ENCODE peak calls at places on chromosomes 4 and X, in nine cellular contexts. R is heart right ventricle, L is tibial nerve, A is tibial artery, N is lower leg skin, S is AG10803, D is breast epithelium, O is dorsolateral prefrontal cortex, Y is AG09309. T is an unnamed sample.

GRCh38 chr4:1240721-1241465 is 8.0 kb downstream of the CTBP1 start:
- DNase-seq in R (peak), L (peak), A (peak), N (no peak), S (no peak), D (no peak), O (no peak), Y (no peak), T (no peak)

GRCh38 chrX:38102240-38102639 is 95.9 kb downstream of the SYTL5 start:
- DNase-seq in R (no peak), L (no peak), A (no peak), N (no peak), S (no peak), D (no peak), O (no peak), Y (no peak), T (no peak)

GRCh38 chrX:3811331-3812311 is 98.2 kb upstream of the PRKX start:
- DNase-seq in R (peak), L (no peak), A (no peak), N (no peak), S (peak), D (no peak), O (peak), Y (no peak), T (peak)

GRCh38 chrX:153471663-153472280 is 1.4 kb upstream of the HAUS7 start:
- DNase-seq in R (no peak), L (no peak), A (no peak), N (no peak), S (peak), D (no peak), O (no peak), Y (no peak), T (peak)

GRCh38 chr4:144611850-144612249 is 34.1 kb upstream of the HHIP start:
- DNase-seq in R (no peak), L (no peak), A (no peak), N (no peak), S (peak), D (no peak), O (peak), Y (no peak), T (no peak)

GRCh38 chr4:152356428-152357034 is 179.4 kb downstream of the FBXW7 start:
- DNase-seq in R (no peak), L (no peak), A (no peak), N (no peak), S (peak), D (no peak), O (no peak), Y (no peak), T (no peak)

GRCh38 chr4:122668241-122668640 is 47.4 kb upstream of the IL21 start:
- DNase-seq in R (no peak), L (no peak), A (no peak), N (no peak), S (peak), D (no peak), O (no peak), Y (peak), T (peak)

GRCh38 chr4:13953083-13953482 is 325.6 kb upstream of the BOD1L1 start:
- DNase-seq in R (no peak), L (no peak), A (no peak), N (no peak), S (no peak), D (no peak), O (no peak), Y (no peak), T (no peak)

GRCh38 chrX:31796624-31797023 is 724.8 kb upstream of the FTHL17 start:
- DNase-seq in R (no peak), L (no peak), A (no peak), N (no peak), S (no peak), D (no peak), O (no peak), Y (no peak), T (no peak)

GRCh38 chr4:160450861-160451260 is 1348.0 kb downstream of the RAPGEF2 start:
- DNase-seq in R (no peak), L (no peak), A (no peak), N (no peak), S (no peak), D (no peak), O (no peak), Y (no peak), T (no peak)

GRCh38 chr4:10733016-10733415 is 48.4 kb upstream of the CLNK start:
- DNase-seq in R (no peak), L (no peak), A (no peak), N (no peak), S (no peak), D (no peak), O (no peak), Y (no peak), T (no peak)

GRCh38 chrX:151871244-151871643 is 41.4 kb upstream of the MAGEA4 start:
- DNase-seq in R (no peak), L (no peak), A (peak), N (no peak), S (peak), D (no peak), O (no peak), Y (peak), T (peak)

GRCh38 chr4:37244583-37245390 is at the start of gene NWD2:
- DNase-seq in R (no peak), L (no peak), A (no peak), N (no peak), S (no peak), D (no peak), O (no peak), Y (no peak), T (peak)

GRCh38 chrX:21996872-21997271 is 35.3 kb upstream of the PHEX start:
- DNase-seq in R (no peak), L (no peak), A (peak), N (peak), S (peak), D (no peak), O (no peak), Y (peak), T (peak)

GRCh38 chrX:140799216-140799615 is 89.7 kb downstream of the LINC00632 start:
- DNase-seq in R (no peak), L (no peak), A (no peak), N (no peak), S (no peak), D (no peak), O (no peak), Y (no peak), T (peak)

GRCh38 chr4:72629540-72629939 is 60.5 kb upstream of the ADAMTS3 start:
- DNase-seq in R (no peak), L (no peak), A (no peak), N (no peak), S (peak), D (no peak), O (no peak), Y (peak), T (peak)

GRCh38 chr4:100224160-100224559 is 33.9 kb upstream of the DDIT4L start:
- DNase-seq in R (no peak), L (no peak), A (no peak), N (no peak), S (no peak), D (no peak), O (no peak), Y (no peak), T (no peak)

GRCh38 chr4:2073808-2074481 is 14.8 kb downstream of the NAT8L start:
- DNase-seq in R (no peak), L (no peak), A (no peak), N (no peak), S (no peak), D (no peak), O (no peak), Y (no peak), T (no peak)

GRCh38 chr4:80073362-80074008 is 456 bp upstream of the ANTXR2 start:
- DNase-seq in R (no peak), L (no peak), A (no peak), N (no peak), S (no peak), D (no peak), O (no peak), Y (no peak), T (no peak)

GRCh38 chr4:61918507-61919462 is 718.7 kb downstream of the ADGRL3 start:
- DNase-seq in R (no peak), L (no peak), A (no peak), N (no peak), S (no peak), D (no peak), O (no peak), Y (no peak), T (no peak)

GRCh38 chrX:44971674-44972073 is 98.7 kb downstream of the KDM6A start:
- DNase-seq in R (no peak), L (no peak), A (no peak), N (no peak), S (no peak), D (no peak), O (no peak), Y (no peak), T (no peak)

GRCh38 chr4:119286377-119287002 is 35.4 kb downstream of the FABP2 start:
- DNase-seq in R (peak), L (no peak), A (no peak), N (no peak), S (peak), D (no peak), O (no peak), Y (peak), T (peak)

GRCh38 chrX:997631-998137 is 214.8 kb downstream of the CRLF2 start:
- DNase-seq in R (no peak), L (no peak), A (no peak), N (no peak), S (no peak), D (no peak), O (no peak), Y (no peak), T (no peak)

GRCh38 chr4:145041378-145041777 is 56.6 kb downstream of the ANAPC10 start:
- DNase-seq in R (no peak), L (peak), A (peak), N (no peak), S (no peak), D (no peak), O (peak), Y (no peak), T (no peak)

GRCh38 chrX:100596601-100597000 is 11.9 kb downstream of the TNMD start:
- DNase-seq in R (no peak), L (no peak), A (no peak), N (no peak), S (no peak), D (no peak), O (no peak), Y (no peak), T (no peak)

GRCh38 chr4:74447636-74448233 is 2.8 kb downstream of the AREG start:
- DNase-seq in R (no peak), L (no peak), A (no peak), N (no peak), S (no peak), D (no peak), O (no peak), Y (no peak), T (no peak)

GRCh38 chrX:2928583-2929434 is at the start of gene ARSD:
- DNase-seq in R (peak), L (peak), A (peak), N (peak), S (peak), D (peak), O (peak), Y (peak), T (peak)

DNA sequence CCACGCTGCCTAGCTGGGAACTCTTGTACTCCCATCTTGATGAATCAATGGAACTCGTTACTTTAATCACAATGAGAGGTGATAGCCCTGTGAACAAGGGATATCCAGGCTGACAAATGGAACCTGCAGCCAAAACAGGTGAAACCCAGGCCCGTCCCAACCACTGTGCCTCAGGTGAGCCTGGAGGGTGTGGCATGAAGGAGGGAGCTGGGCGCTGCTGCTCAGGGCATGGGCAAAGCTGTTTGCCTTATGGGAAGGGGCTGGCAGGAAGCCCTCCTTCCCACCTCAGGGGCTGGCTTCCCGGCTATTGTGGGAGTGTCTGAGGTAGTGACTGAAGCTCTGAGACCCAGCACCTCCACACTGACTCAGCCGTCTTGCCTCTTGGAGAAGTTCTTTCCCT is 209.4 kb upstream of the ATP6AP2 start:
- DNase-seq in R (no peak), L (no peak), A (no peak), N (no peak), S (no peak), D (no peak), O (no peak), Y (no peak), T (no peak)
- TF ChIP-seq CTCF in R (no peak), L (no peak), A (no peak), N (no peak), S (no peak), D (no peak), O (no peak), Y (no peak), T (no peak)

GRCh38 chrX:105820247-105820646 is 2.1 kb upstream of the NRK start:
- DNase-seq in R (no peak), L (no peak), A (no peak), N (no peak), S (no peak), D (no peak), O (no peak), Y (no peak), T (no peak)
- H3K4me3 ChIP-seq in R (no peak), L (no peak), A (no peak), N (no peak), S (no peak), D (no peak), O (no peak), Y (no peak), T (no peak)

GRCh38 chr4:153535735-153536494 is 69.8 kb downstream of the TMEM131L start:
- DNase-seq in R (no peak), L (no peak), A (no peak), N (no peak), S (peak), D (no peak), O (no peak), Y (no peak), T (no peak)
- TF ChIP-seq CTCF in R (no peak), L (no peak), A (no peak), N (no peak), S (peak), D (no peak), O (no peak), Y (no peak), T (peak)

GRCh38 chrX:116204947-116205346 is 34.4 kb downstream of the AGTR2 start:
- DNase-seq in R (no peak), L (no peak), A (no peak), N (no peak), S (peak), D (no peak), O (no peak), Y (no peak), T (peak)
- H3K4me3 ChIP-seq in R (no peak), L (no peak), A (no peak), N (no peak), S (no peak), D (no peak), O (no peak), Y (no peak), T (no peak)

GRCh38 chr4:34328939-34329338 is 1915.4 kb downstream of the ARAP2 start:
- DNase-seq in R (no peak), L (no peak), A (no peak), N (no peak), S (no peak), D (no peak), O (no peak), Y (no peak), T (no peak)

GRCh38 chr4:34318773-34319172 is 1925.5 kb downstream of the ARAP2 start:
- DNase-seq in R (no peak), L (no peak), A (no peak), N (no peak), S (no peak), D (no peak), O (no peak), Y (no peak), T (no peak)

DNA sequence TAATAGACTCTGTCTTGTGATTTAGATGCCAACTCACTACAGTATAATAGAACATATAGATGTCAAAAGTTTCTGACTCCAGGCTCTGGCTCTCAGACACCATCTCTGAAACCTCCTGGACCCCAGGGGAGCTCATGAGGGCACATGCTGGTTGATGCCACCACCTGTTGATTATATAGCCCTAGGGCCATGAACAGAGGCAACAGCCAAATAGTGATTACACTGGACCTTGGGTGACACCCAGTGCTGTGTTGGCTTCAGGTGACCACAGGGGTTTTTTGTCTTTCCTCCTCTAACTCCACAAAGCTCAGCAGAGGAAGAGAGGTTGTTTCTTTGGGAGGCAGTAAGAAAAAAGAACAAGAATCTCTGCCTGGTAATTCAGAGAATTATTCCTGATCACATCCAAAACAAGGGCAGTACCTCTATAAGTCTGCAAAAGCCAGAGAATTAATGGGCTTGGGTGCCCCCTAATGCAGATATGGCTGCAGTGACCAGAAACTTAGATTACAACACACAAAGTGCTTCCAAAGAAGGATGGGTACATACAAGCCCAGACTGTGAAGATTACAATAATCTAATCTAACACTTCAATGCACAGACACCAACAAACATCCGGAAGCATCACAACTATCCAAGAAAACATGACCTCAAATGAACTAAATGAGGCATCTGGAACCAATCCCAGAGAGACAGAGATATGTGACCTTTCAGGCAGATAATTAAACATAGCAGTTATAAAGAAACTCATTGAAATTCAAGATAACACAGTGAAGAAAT is 1920.6 kb downstream of the ARAP2 start:
- DNase-seq in R (no peak), L (no peak), A (no peak), N (no peak), S (peak), D (no peak), O (no peak), Y (no peak), T (peak)
- TF ChIP-seq CTCF in R (no peak), L (no peak), A (no peak), N (no peak), S (peak), D (no peak), O (no peak), Y (peak), T (peak)

DNA sequence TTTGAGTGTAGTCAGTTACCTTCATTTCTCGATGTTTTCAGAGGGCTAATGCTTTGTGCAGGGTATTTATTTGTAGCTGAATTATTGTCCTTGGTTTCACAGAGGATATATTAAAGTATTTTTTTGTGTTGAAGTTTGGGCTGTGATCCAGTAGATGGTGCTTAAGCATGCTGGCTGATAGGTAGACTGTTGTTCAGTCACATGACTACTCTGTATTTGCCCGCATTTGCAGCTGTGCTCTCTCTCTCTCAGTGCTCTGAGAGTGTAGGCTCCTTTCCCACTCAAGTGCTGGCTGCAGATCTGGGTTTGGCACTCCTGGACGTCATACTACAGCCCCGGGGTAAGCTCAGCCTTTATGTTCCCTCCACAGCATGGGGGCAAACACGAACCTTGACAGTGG is 21.7 kb downstream of the RAB40AL start:
- DNase-seq in R (no peak), L (no peak), A (no peak), N (no peak), S (no peak), D (no peak), O (no peak), Y (no peak), T (no peak)
- H3K4me3 ChIP-seq in R (no peak), L (no peak), A (no peak), N (no peak), S (no peak), D (no peak), O (no peak), Y (no peak), T (no peak)

T was measured in astrocyte of the spinal cord.